ENCODE peak calls at places on chromosome 18, in eight cellular contexts. One of them, this sample, is unnamed.

GRCh38 chr18:68406761-68407160 is 308.1 kb downstream of the TMX3 start:
- DNase-seq in Panc1: no peak
- DNase-seq in upper lobe of right lung: no peak
- DNase-seq in HEK293T: no peak
- DNase-seq in NCI-H460: no peak
- DNase-seq in activated T-helper 9 cell treated with anti-CD3 and anti-CD28 coated beads, Interleukin-2, amount 50 U/mL, for 16 hours: no peak
- DNase-seq in stimulated activated CD4-positive, alpha-beta T cell treated with anti-CD3 and anti-CD28 coated beads, Interleukin-15, amount 100 ng/mL, for 24 hours: no peak
- DNase-seq in foreskin fibroblast: no peak
- DNase-seq in this sample: peak

GRCh38 chr18:42765225-42765624 is 350.3 kb downstream of the RIT2 start:
- DNase-seq in Panc1: no peak
- DNase-seq in foreskin fibroblast: no peak
- DNase-seq in upper lobe of right lung: no peak
- DNase-seq in HEK293T: peak
- DNase-seq in NCI-H460: no peak
- DNase-seq in stimulated activated CD4-positive, alpha-beta T cell treated with anti-CD3 and anti-CD28 coated beads, Interleukin-15, amount 100 ng/mL, for 24 hours: no peak
- DNase-seq in activated T-helper 9 cell treated with anti-CD3 and anti-CD28 coated beads, Interleukin-2, amount 50 U/mL, for 16 hours: no peak
- DNase-seq in this sample: no peak

GRCh38 chr18:26176134-26176533 is 42.5 kb downstream of the PSMA8 start:
- DNase-seq in foreskin fibroblast: no peak
- DNase-seq in NCI-H460: no peak
- DNase-seq in stimulated activated CD4-positive, alpha-beta T cell treated with anti-CD3 and anti-CD28 coated beads, Interleukin-15, amount 100 ng/mL, for 24 hours: no peak
- DNase-seq in activated T-helper 9 cell treated with anti-CD3 and anti-CD28 coated beads, Interleukin-2, amount 50 U/mL, for 16 hours: no peak
- DNase-seq in upper lobe of right lung: no peak
- DNase-seq in Panc1: no peak
- DNase-seq in HEK293T: no peak
- DNase-seq in this sample: no peak

GRCh38 chr18:49839012-49839411 is 25.7 kb upstream of the ACAA2 start:
- DNase-seq in stimulated activated CD4-positive, alpha-beta T cell treated with anti-CD3 and anti-CD28 coated beads, Interleukin-15, amount 100 ng/mL, for 24 hours: no peak
- DNase-seq in foreskin fibroblast: peak
- DNase-seq in NCI-H460: no peak
- DNase-seq in Panc1: no peak
- DNase-seq in HEK293T: no peak
- DNase-seq in upper lobe of right lung: no peak
- DNase-seq in activated T-helper 9 cell treated with anti-CD3 and anti-CD28 coated beads, Interleukin-2, amount 50 U/mL, for 16 hours: no peak
- DNase-seq in this sample: no peak

GRCh38 chr18:22412502-22412901 is 5.2 kb downstream of the CTAGE1 start:
- DNase-seq in HEK293T: no peak
- DNase-seq in foreskin fibroblast: peak
- DNase-seq in stimulated activated CD4-positive, alpha-beta T cell treated with anti-CD3 and anti-CD28 coated beads, Interleukin-15, amount 100 ng/mL, for 24 hours: no peak
- DNase-seq in upper lobe of right lung: no peak
- DNase-seq in activated T-helper 9 cell treated with anti-CD3 and anti-CD28 coated beads, Interleukin-2, amount 50 U/mL, for 16 hours: no peak
- DNase-seq in NCI-H460: no peak
- DNase-seq in Panc1: no peak
- DNase-seq in this sample: no peak

GRCh38 chr18:41875094-41875780 is 79.8 kb upstream of the PIK3C3 start:
- DNase-seq in upper lobe of right lung: no peak
- DNase-seq in Panc1: no peak
- DNase-seq in foreskin fibroblast: peak
- DNase-seq in activated T-helper 9 cell treated with anti-CD3 and anti-CD28 coated beads, Interleukin-2, amount 50 U/mL, for 16 hours: no peak
- DNase-seq in HEK293T: no peak
- DNase-seq in stimulated activated CD4-positive, alpha-beta T cell treated with anti-CD3 and anti-CD28 coated beads, Interleukin-15, amount 100 ng/mL, for 24 hours: no peak
- DNase-seq in NCI-H460: no peak
- DNase-seq in this sample: peak

GRCh38 chr18:45628979-45629958 is 14.0 kb downstream of the SLC14A2 start:
- DNase-seq in HEK293T: no peak
- DNase-seq in activated T-helper 9 cell treated with anti-CD3 and anti-CD28 coated beads, Interleukin-2, amount 50 U/mL, for 16 hours: no peak
- DNase-seq in Panc1: no peak
- DNase-seq in stimulated activated CD4-positive, alpha-beta T cell treated with anti-CD3 and anti-CD28 coated beads, Interleukin-15, amount 100 ng/mL, for 24 hours: no peak
- DNase-seq in upper lobe of right lung: no peak
- DNase-seq in foreskin fibroblast: peak
- DNase-seq in NCI-H460: no peak
- DNase-seq in this sample: no peak

GRCh38 chr18:52570975-52571374 is 231.0 kb downstream of the DCC start:
- DNase-seq in stimulated activated CD4-positive, alpha-beta T cell treated with anti-CD3 and anti-CD28 coated beads, Interleukin-15, amount 100 ng/mL, for 24 hours: no peak
- DNase-seq in foreskin fibroblast: peak
- DNase-seq in upper lobe of right lung: no peak
- DNase-seq in Panc1: no peak
- DNase-seq in activated T-helper 9 cell treated with anti-CD3 and anti-CD28 coated beads, Interleukin-2, amount 50 U/mL, for 16 hours: no peak
- DNase-seq in HEK293T: no peak
- DNase-seq in NCI-H460: no peak
- DNase-seq in this sample: no peak

GRCh38 chr18:7517852-7518251 is 49.3 kb upstream of the PTPRM start:
- DNase-seq in Panc1: no peak
- DNase-seq in NCI-H460: no peak
- DNase-seq in activated T-helper 9 cell treated with anti-CD3 and anti-CD28 coated beads, Interleukin-2, amount 50 U/mL, for 16 hours: no peak
- DNase-seq in foreskin fibroblast: no peak
- DNase-seq in upper lobe of right lung: no peak
- DNase-seq in stimulated activated CD4-positive, alpha-beta T cell treated with anti-CD3 and anti-CD28 coated beads, Interleukin-15, amount 100 ng/mL, for 24 hours: no peak
- DNase-seq in HEK293T: no peak
- DNase-seq in this sample: no peak

GRCh38 chr18:62721837-62722795 is 6.8 kb downstream of the PHLPP1 start:
- DNase-seq in activated T-helper 9 cell treated with anti-CD3 and anti-CD28 coated beads, Interleukin-2, amount 50 U/mL, for 16 hours: no peak
- DNase-seq in foreskin fibroblast: no peak
- DNase-seq in HEK293T: no peak
- DNase-seq in stimulated activated CD4-positive, alpha-beta T cell treated with anti-CD3 and anti-CD28 coated beads, Interleukin-15, amount 100 ng/mL, for 24 hours: no peak
- DNase-seq in upper lobe of right lung: no peak
- DNase-seq in Panc1: no peak
- DNase-seq in NCI-H460: no peak
- DNase-seq in this sample: peak

GRCh38 chr18:61736168-61736567 is 156.6 kb downstream of the RNF152 start:
- DNase-seq in NCI-H460: no peak
- DNase-seq in foreskin fibroblast: no peak
- DNase-seq in upper lobe of right lung: no peak
- DNase-seq in activated T-helper 9 cell treated with anti-CD3 and anti-CD28 coated beads, Interleukin-2, amount 50 U/mL, for 16 hours: no peak
- DNase-seq in Panc1: no peak
- DNase-seq in stimulated activated CD4-positive, alpha-beta T cell treated with anti-CD3 and anti-CD28 coated beads, Interleukin-15, amount 100 ng/mL, for 24 hours: no peak
- DNase-seq in HEK293T: no peak
- DNase-seq in this sample: no peak

GRCh38 chr18:23690505-23691068 is 1.3 kb downstream of the LAMA3 start:
- DNase-seq in Panc1: no peak
- DNase-seq in stimulated activated CD4-positive, alpha-beta T cell treated with anti-CD3 and anti-CD28 coated beads, Interleukin-15, amount 100 ng/mL, for 24 hours: no peak
- DNase-seq in foreskin fibroblast: peak
- DNase-seq in NCI-H460: no peak
- DNase-seq in upper lobe of right lung: peak
- DNase-seq in activated T-helper 9 cell treated with anti-CD3 and anti-CD28 coated beads, Interleukin-2, amount 50 U/mL, for 16 hours: no peak
- DNase-seq in HEK293T: no peak
- DNase-seq in this sample: no peak

GRCh38 chr18:23645561-23645960 is 17.1 kb downstream of the ANKRD29 start:
- DNase-seq in Panc1: no peak
- DNase-seq in HEK293T: no peak
- DNase-seq in activated T-helper 9 cell treated with anti-CD3 and anti-CD28 coated beads, Interleukin-2, amount 50 U/mL, for 16 hours: no peak
- DNase-seq in NCI-H460: no peak
- DNase-seq in foreskin fibroblast: peak
- DNase-seq in upper lobe of right lung: no peak
- DNase-seq in stimulated activated CD4-positive, alpha-beta T cell treated with anti-CD3 and anti-CD28 coated beads, Interleukin-15, amount 100 ng/mL, for 24 hours: no peak
- DNase-seq in this sample: no peak

GRCh38 chr18:22385718-22386117 is 32.0 kb downstream of the CTAGE1 start:
- DNase-seq in stimulated activated CD4-positive, alpha-beta T cell treated with anti-CD3 and anti-CD28 coated beads, Interleukin-15, amount 100 ng/mL, for 24 hours: no peak
- DNase-seq in upper lobe of right lung: no peak
- DNase-seq in HEK293T: no peak
- DNase-seq in NCI-H460: no peak
- DNase-seq in activated T-helper 9 cell treated with anti-CD3 and anti-CD28 coated beads, Interleukin-2, amount 50 U/mL, for 16 hours: no peak
- DNase-seq in foreskin fibroblast: peak
- DNase-seq in Panc1: no peak
- DNase-seq in this sample: no peak

GRCh38 chr18:62732631-62733030 is 17.3 kb downstream of the PHLPP1 start:
- DNase-seq in Panc1: no peak
- DNase-seq in NCI-H460: no peak
- DNase-seq in foreskin fibroblast: peak
- DNase-seq in HEK293T: no peak
- DNase-seq in activated T-helper 9 cell treated with anti-CD3 and anti-CD28 coated beads, Interleukin-2, amount 50 U/mL, for 16 hours: no peak
- DNase-seq in stimulated activated CD4-positive, alpha-beta T cell treated with anti-CD3 and anti-CD28 coated beads, Interleukin-15, amount 100 ng/mL, for 24 hours: no peak
- DNase-seq in upper lobe of right lung: no peak
- DNase-seq in this sample: no peak

GRCh38 chr18:79872852-79873444 is 75.2 kb downstream of the KCNG2 start:
- DNase-seq in activated T-helper 9 cell treated with anti-CD3 and anti-CD28 coated beads, Interleukin-2, amount 50 U/mL, for 16 hours: no peak
- DNase-seq in stimulated activated CD4-positive, alpha-beta T cell treated with anti-CD3 and anti-CD28 coated beads, Interleukin-15, amount 100 ng/mL, for 24 hours: no peak
- DNase-seq in NCI-H460: no peak
- DNase-seq in Panc1: no peak
- DNase-seq in upper lobe of right lung: no peak
- DNase-seq in foreskin fibroblast: no peak
- DNase-seq in HEK293T: no peak
- DNase-seq in this sample: no peak